ENCODE peak calls at places on chromosomes 3 and 15, in six cellular contexts. One of them, this sample, is unnamed. For H3K4me1, the result is how much of the 10 kb centered on the place peaks cover.

GRCh38 chr3:171056528-171056927 is 30.0 kb upstream of the SLC2A2 start:
- DNase-seq in Peyer's patch: no peak
- DNase-seq in HCT116: no peak
- DNase-seq in adrenal gland: no peak
- DNase-seq in endothelial cell of umbilical vein: peak
- DNase-seq in breast epithelium: no peak
- DNase-seq in this sample: no peak

GRCh38 chr15:64009241-64009640 is 37.0 kb downstream of the DAPK2 start:
- DNase-seq in HCT116: no peak
- DNase-seq in Peyer's patch: no peak
- DNase-seq in breast epithelium: no peak
- DNase-seq in endothelial cell of umbilical vein: no peak
- DNase-seq in adrenal gland: no peak
- DNase-seq in this sample: no peak

GRCh38 chr15:70523634-70524033 is 239.7 kb downstream of the UACA start:
- DNase-seq in adrenal gland: no peak
- DNase-seq in Peyer's patch: no peak
- DNase-seq in HCT116: no peak
- DNase-seq in breast epithelium: no peak
- DNase-seq in endothelial cell of umbilical vein: no peak
- DNase-seq in this sample: no peak

GRCh38 chr3:120743556-120744195 is 1.1 kb downstream of the GTF2E1 start:
- DNase-seq in HCT116: no peak
- DNase-seq in Peyer's patch: no peak
- DNase-seq in endothelial cell of umbilical vein: no peak
- DNase-seq in adrenal gland: no peak
- DNase-seq in breast epithelium: no peak
- DNase-seq in this sample: no peak

GRCh38 chr3:52240059-52240885 is 1.3 kb upstream of the TWF2 start:
- DNase-seq in Peyer's patch: peak
- DNase-seq in endothelial cell of umbilical vein: no peak
- DNase-seq in breast epithelium: no peak
- DNase-seq in HCT116: peak
- DNase-seq in adrenal gland: no peak
- DNase-seq in this sample: peak

GRCh38 chr3:46127503-46127902 is 80.6 kb downstream of the CCR1 start:
- DNase-seq in Peyer's patch: no peak
- DNase-seq in HCT116: peak
- DNase-seq in endothelial cell of umbilical vein: peak
- DNase-seq in adrenal gland: no peak
- DNase-seq in breast epithelium: no peak
- DNase-seq in this sample: no peak

GRCh38 chr15:36936652-36937051 is 163.7 kb downstream of the MEIS2 start:
- DNase-seq in breast epithelium: no peak
- DNase-seq in adrenal gland: no peak
- DNase-seq in Peyer's patch: no peak
- DNase-seq in endothelial cell of umbilical vein: no peak
- DNase-seq in HCT116: no peak
- DNase-seq in this sample: no peak

GRCh38 chr15:48798319-48798718 is 12.6 kb downstream of the CEP152 start:
- DNase-seq in adrenal gland: no peak
- DNase-seq in endothelial cell of umbilical vein: no peak
- DNase-seq in HCT116: no peak
- DNase-seq in breast epithelium: no peak
- DNase-seq in Peyer's patch: no peak
- DNase-seq in this sample: no peak

GRCh38 chr3:184766555-184767261 is 45.3 kb upstream of the VPS8 start:
- DNase-seq in Peyer's patch: no peak
- DNase-seq in adrenal gland: no peak
- DNase-seq in breast epithelium: no peak
- DNase-seq in endothelial cell of umbilical vein: no peak
- DNase-seq in HCT116: no peak
- DNase-seq in this sample: no peak

GRCh38 chr15:90545095-90545494 is 15.4 kb downstream of the CRTC3 start:
- DNase-seq in HCT116: no peak
- DNase-seq in adrenal gland: no peak
- DNase-seq in Peyer's patch: no peak
- DNase-seq in endothelial cell of umbilical vein: peak
- DNase-seq in breast epithelium: no peak
- DNase-seq in this sample: no peak

GRCh38 chr3:110243081-110243480 is 828.5 kb upstream of the NECTIN3 start:
- DNase-seq in endothelial cell of umbilical vein: no peak
- DNase-seq in Peyer's patch: no peak
- DNase-seq in adrenal gland: no peak
- DNase-seq in HCT116: no peak
- DNase-seq in breast epithelium: no peak
- DNase-seq in this sample: no peak

GRCh38 chr3:113404637-113405036 is 36.7 kb downstream of the CFAP44 start:
- DNase-seq in HCT116: no peak
- DNase-seq in endothelial cell of umbilical vein: no peak
- DNase-seq in adrenal gland: no peak
- DNase-seq in breast epithelium: no peak
- DNase-seq in Peyer's patch: no peak
- DNase-seq in this sample: no peak

GRCh38 chr3:15471861-15472260 is 44.5 kb downstream of the EAF1 start:
- DNase-seq in endothelial cell of umbilical vein: no peak
- DNase-seq in Peyer's patch: no peak
- DNase-seq in breast epithelium: no peak
- DNase-seq in adrenal gland: no peak
- DNase-seq in HCT116: no peak
- DNase-seq in this sample: no peak
- H3K4me1 ChIP-seq in endothelial cell of umbilical vein: under half
- H3K4me1 ChIP-seq in Peyer's patch: under half
- H3K4me1 ChIP-seq in breast epithelium: under half
- H3K4me1 ChIP-seq in adrenal gland: under half
- H3K4me1 ChIP-seq in HCT116: under half
- H3K4me1 ChIP-seq in this sample: under half

DNA sequence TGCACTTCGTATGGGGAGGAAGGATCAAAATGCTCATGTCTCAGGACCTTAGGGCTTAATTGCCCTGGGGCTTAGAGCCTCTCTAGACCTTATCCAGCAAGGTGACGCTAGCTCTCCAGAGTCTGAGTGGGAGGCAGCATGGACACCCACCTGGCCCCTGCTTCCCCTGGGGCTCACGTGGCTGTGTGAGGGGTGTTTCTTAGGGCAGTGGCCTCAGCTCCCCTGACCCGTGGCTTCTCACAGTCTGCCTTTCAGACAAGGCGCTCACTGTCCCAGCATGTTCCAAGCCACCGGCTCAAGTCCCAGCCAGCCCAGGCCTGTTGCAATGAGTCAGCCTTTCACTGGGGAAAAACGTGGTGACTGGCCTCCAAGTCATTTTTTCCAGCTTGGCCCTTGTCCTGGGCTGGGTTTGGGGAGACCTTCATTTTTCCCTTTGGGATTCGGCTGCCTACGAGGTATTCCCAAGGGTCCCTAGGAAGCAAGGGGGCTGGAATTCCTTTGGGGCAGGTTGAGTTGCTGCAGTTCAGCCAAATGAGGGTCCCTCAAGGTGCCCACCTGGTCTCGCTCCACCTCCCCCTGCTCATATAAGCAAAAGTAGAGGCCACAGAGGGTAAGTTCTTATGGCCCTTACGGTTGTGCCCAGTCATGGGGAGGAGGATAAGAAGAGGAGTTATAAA is 15.7 kb downstream of the BHLHE40 start:
- DNase-seq in endothelial cell of umbilical vein: peak
- DNase-seq in adrenal gland: peak
- DNase-seq in Peyer's patch: no peak
- DNase-seq in HCT116: peak
- DNase-seq in breast epithelium: peak
- DNase-seq in this sample: peak
- H3K27ac ChIP-seq in endothelial cell of umbilical vein: peak
- H3K27ac ChIP-seq in adrenal gland: peak
- H3K27ac ChIP-seq in Peyer's patch: peak
- H3K27ac ChIP-seq in HCT116: peak
- H3K27ac ChIP-seq in breast epithelium: peak
- H3K27ac ChIP-seq in this sample: peak

GRCh38 chr15:39586387-39587171 is 5.7 kb downstream of the THBS1 start:
- DNase-seq in Peyer's patch: no peak
- DNase-seq in adrenal gland: no peak
- DNase-seq in HCT116: no peak
- DNase-seq in breast epithelium: no peak
- DNase-seq in endothelial cell of umbilical vein: peak
- DNase-seq in this sample: no peak

GRCh38 chr15:39585871-39586301 is 5.0 kb downstream of the THBS1 start:
- DNase-seq in breast epithelium: no peak
- DNase-seq in Peyer's patch: no peak
- DNase-seq in adrenal gland: no peak
- DNase-seq in endothelial cell of umbilical vein: no peak
- DNase-seq in HCT116: no peak
- DNase-seq in this sample: no peak

GRCh38 chr15:39588531-39589192 is 7.8 kb downstream of the THBS1 start:
- DNase-seq in adrenal gland: no peak
- DNase-seq in Peyer's patch: no peak
- DNase-seq in breast epithelium: no peak
- DNase-seq in HCT116: no peak
- DNase-seq in endothelial cell of umbilical vein: peak
- DNase-seq in this sample: no peak

GRCh38 chr15:39587910-39588530 is 7.1 kb downstream of the THBS1 start:
- DNase-seq in breast epithelium: no peak
- DNase-seq in HCT116: no peak
- DNase-seq in adrenal gland: no peak
- DNase-seq in Peyer's patch: no peak
- DNase-seq in endothelial cell of umbilical vein: peak
- DNase-seq in this sample: no peak

GRCh38 chr15:39587291-39587909 is 6.5 kb downstream of the THBS1 start:
- DNase-seq in HCT116: no peak
- DNase-seq in endothelial cell of umbilical vein: peak
- DNase-seq in Peyer's patch: no peak
- DNase-seq in adrenal gland: no peak
- DNase-seq in breast epithelium: no peak
- DNase-seq in this sample: no peak
- TF ChIP-seq POLR2A in HCT116: no peak
- TF ChIP-seq POLR2A in endothelial cell of umbilical vein: peak
- TF ChIP-seq POLR2A in Peyer's patch: no peak
- TF ChIP-seq POLR2A in adrenal gland: no peak
- TF ChIP-seq POLR2A in breast epithelium: no peak
- TF ChIP-seq POLR2A in this sample: no peak

GRCh38 chr3:125179528-125180240 is 32.9 kb downstream of the SLC12A8 start:
- DNase-seq in adrenal gland: no peak
- DNase-seq in Peyer's patch: no peak
- DNase-seq in endothelial cell of umbilical vein: no peak
- DNase-seq in breast epithelium: no peak
- DNase-seq in HCT116: no peak
- DNase-seq in this sample: no peak

GRCh38 chr3:125172346-125172745 is 40.2 kb downstream of the SLC12A8 start:
- DNase-seq in adrenal gland: no peak
- DNase-seq in breast epithelium: no peak
- DNase-seq in endothelial cell of umbilical vein: no peak
- DNase-seq in Peyer's patch: no peak
- DNase-seq in HCT116: no peak
- DNase-seq in this sample: no peak

GRCh38 chr3:125175321-125176078 is 37.0 kb downstream of the SLC12A8 start:
- DNase-seq in HCT116: no peak
- DNase-seq in Peyer's patch: no peak
- DNase-seq in adrenal gland: no peak
- DNase-seq in breast epithelium: no peak
- DNase-seq in endothelial cell of umbilical vein: no peak
- DNase-seq in this sample: no peak

DNA sequence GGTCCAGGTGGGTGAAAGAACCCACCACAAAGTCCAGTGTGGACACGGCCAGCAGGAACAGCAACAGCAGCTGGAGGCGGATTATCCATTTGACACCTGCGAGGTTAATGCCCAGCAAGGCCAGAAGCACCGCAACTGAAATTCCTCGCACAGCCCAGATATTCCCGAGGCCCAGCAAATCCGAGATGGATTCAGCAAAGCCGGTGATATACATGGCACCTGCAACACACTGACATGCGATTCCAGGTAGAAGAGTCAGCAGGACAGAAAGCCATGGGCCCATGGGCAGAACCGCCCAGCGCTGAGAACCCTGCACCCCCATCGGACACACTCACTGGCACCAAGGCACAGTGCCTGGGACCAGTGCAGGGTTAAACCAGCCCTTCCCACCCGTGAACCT is 34.8 kb downstream of the SLC12A8 start:
- DNase-seq in endothelial cell of umbilical vein: no peak
- DNase-seq in adrenal gland: no peak
- DNase-seq in breast epithelium: no peak
- DNase-seq in Peyer's patch: no peak
- DNase-seq in HCT116: no peak
- DNase-seq in this sample: no peak
- H3K4me1 ChIP-seq in endothelial cell of umbilical vein: under half
- H3K4me1 ChIP-seq in adrenal gland: under half
- H3K4me1 ChIP-seq in breast epithelium: under half
- H3K4me1 ChIP-seq in Peyer's patch: under half
- H3K4me1 ChIP-seq in HCT116: under half
- H3K4me1 ChIP-seq in this sample: under half

GRCh38 chr15:78260489-78260888 is 3.9 kb upstream of the DNAJA4 start:
- DNase-seq in endothelial cell of umbilical vein: no peak
- DNase-seq in adrenal gland: no peak
- DNase-seq in breast epithelium: no peak
- DNase-seq in HCT116: no peak
- DNase-seq in Peyer's patch: no peak
- DNase-seq in this sample: no peak
- H3K27ac ChIP-seq in endothelial cell of umbilical vein: no peak
- H3K27ac ChIP-seq in adrenal gland: no peak
- H3K27ac ChIP-seq in breast epithelium: no peak
- H3K27ac ChIP-seq in HCT116: no peak
- H3K27ac ChIP-seq in Peyer's patch: no peak
- H3K27ac ChIP-seq in this sample: no peak

This sample was measured in tibial nerve.